ENCODE peak calls at places on chromosomes 16 and 17, in five cellular contexts. C is K562, Z is GM12878, Q is HCT116, H is HepG2. Y is an unnamed sample.

GRCh38 chr17:36188891-36189306 is 7.7 kb downstream of the CCL3L1 start:
- DNase-seq in C (no peak), Z (peak), Q (no peak), H (no peak), Y (no peak)

GRCh38 chr16:86924537-86924936 is 346.2 kb downstream of the FOXL1 start:
- DNase-seq in C (no peak), Z (no peak), Q (no peak), H (no peak), Y (no peak)

GRCh38 chr16:73384561-73384960 is 336.6 kb upstream of the ZFHX3 start:
- DNase-seq in C (no peak), Z (no peak), Q (no peak), H (no peak), Y (no peak)

GRCh38 chr17:15507001-15507400 is 39.6 kb upstream of the CDRT4 start:
- DNase-seq in C (no peak), Z (no peak), Q (no peak), H (no peak), Y (no peak)

GRCh38 chr17:31674717-31675349 is 184.2 kb downstream of the COPRS start:
- DNase-seq in C (no peak), Z (no peak), Q (no peak), H (no peak), Y (no peak)

GRCh38 chr17:34579017-34579946 is at the start of gene TMEM132E:
- DNase-seq in C (no peak), Z (no peak), Q (no peak), H (no peak), Y (peak)

GRCh38 chr17:65055280-65055707 is 1.2 kb downstream of the GNA13 start:
- DNase-seq in C (no peak), Z (no peak), Q (no peak), H (no peak), Y (no peak)

GRCh38 chr17:51005768-51006167 is 114.9 kb downstream of the SPAG9 start:
- DNase-seq in C (no peak), Z (no peak), Q (no peak), H (no peak), Y (no peak)

GRCh38 chr17:75240394-75241142 is 20.8 kb downstream of the GGA3 start:
- DNase-seq in C (peak), Z (no peak), Q (peak), H (peak), Y (peak)

GRCh38 chr17:20852541-20853370 is 190.1 kb downstream of the USP22 start:
- DNase-seq in C (no peak), Z (no peak), Q (no peak), H (no peak), Y (peak)

GRCh38 chr16:46569231-46569735 is 51.9 kb downstream of the SHCBP1 start:
- DNase-seq in C (no peak), Z (no peak), Q (no peak), H (no peak), Y (no peak)

GRCh38 chr16:3045758-3046505 is 429 bp upstream of the MMP25 start:
- DNase-seq in C (peak), Z (no peak), Q (no peak), H (no peak), Y (peak)

GRCh38 chr17:62965149-62965648 is 836 bp upstream of the TANC2 start:
- DNase-seq in C (no peak), Z (no peak), Q (no peak), H (no peak), Y (peak)

GRCh38 chr17:14791221-14791620 is 473.9 kb downstream of the PMP22 start:
- DNase-seq in C (no peak), Z (no peak), Q (no peak), H (no peak), Y (no peak)

GRCh38 chr17:19935169-19935568 is 42.5 kb downstream of the AKAP10 start:
- DNase-seq in C (no peak), Z (no peak), Q (no peak), H (no peak), Y (no peak)

GRCh38 chr17:81858967-81859905 is 1.1 kb downstream of the P4HB start:
- DNase-seq in C (peak), Z (no peak), Q (no peak), H (no peak), Y (no peak)

GRCh38 chr17:47882695-47883588 is 13.1 kb upstream of the SP2 start:
- DNase-seq in C (no peak), Z (no peak), Q (no peak), H (no peak), Y (no peak)

GRCh38 chr17:13484020-13484419 is 117.7 kb downstream of the HS3ST3A1 start:
- DNase-seq in C (no peak), Z (no peak), Q (no peak), H (no peak), Y (no peak)

GRCh38 chr17:42566873-42567573 is at the start of gene MLX:
- DNase-seq in C (peak), Z (peak), Q (peak), H (peak), Y (peak)

GRCh38 chr16:75264999-75265910 is 13.8 kb upstream of the BCAR1 start:
- DNase-seq in C (peak), Z (no peak), Q (no peak), H (no peak), Y (peak)

GRCh38 chr17:82126479-82127314 is 28.7 kb upstream of the FASN start:
- DNase-seq in C (no peak), Z (no peak), Q (no peak), H (no peak), Y (no peak)

GRCh38 chr16:15961060-15961511 is 11.7 kb downstream of the ABCC1 start:
- DNase-seq in C (no peak), Z (peak), Q (no peak), H (no peak), Y (no peak)

GRCh38 chr17:4944554-4945175 is 3.7 kb downstream of the PFN1 start:
- DNase-seq in C (no peak), Z (no peak), Q (no peak), H (no peak), Y (peak)

DNA sequence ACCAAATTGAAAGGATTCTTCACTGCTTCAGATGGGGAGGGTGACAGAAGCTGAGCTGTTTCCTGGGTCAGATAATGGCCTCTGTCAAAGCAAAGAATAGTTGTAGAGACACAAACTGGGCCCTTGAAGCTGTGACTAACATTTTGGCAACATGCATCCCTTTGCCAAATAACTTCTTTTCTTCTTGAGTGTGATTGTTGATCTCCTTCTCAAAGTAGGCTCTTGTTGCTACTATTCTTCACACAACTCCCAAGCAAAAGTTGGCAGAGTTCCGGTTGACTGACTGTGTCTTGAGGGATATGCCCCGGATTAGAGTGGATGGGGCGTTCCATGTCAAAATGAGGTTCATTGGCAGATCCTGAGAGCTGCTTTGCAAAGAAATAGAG is 5.6 kb downstream of the WIPF2 start:
- DNase-seq in C (no peak), Z (no peak), Q (no peak), H (no peak), Y (no peak)
- TF ChIP-seq REST in C (no peak), Z (no peak), Q (no peak), H (no peak), Y (no peak)

GRCh38 chr16:118857-119256 is 19.6 kb downstream of the NPRL3 start:
- DNase-seq in C (no peak), Z (no peak), Q (no peak), H (no peak), Y (no peak)
- H3K4me2 ChIP-seq in C (no peak), Z (no peak), Q (no peak), H (no peak), Y (no peak)

GRCh38 chr16:89200850-89201466 is 621 bp upstream of the SLC22A31 start:
- DNase-seq in C (no peak), Z (no peak), Q (no peak), H (no peak), Y (peak)

GRCh38 chr16:89202422-89203215 is 2.3 kb upstream of the SLC22A31 start:
- DNase-seq in C (no peak), Z (no peak), Q (no peak), H (no peak), Y (peak)

GRCh38 chr16:89199241-89200123 is 855 bp downstream of the SLC22A31 start:
- DNase-seq in C (no peak), Z (no peak), Q (no peak), H (no peak), Y (no peak)

GRCh38 chr16:89200124-89200849 is at the start of gene SLC22A31:
- DNase-seq in C (no peak), Z (no peak), Q (no peak), H (peak), Y (peak)

GRCh38 chr16:89201467-89202377 is 1.4 kb upstream of the SLC22A31 start:
- DNase-seq in C (peak), Z (no peak), Q (peak), H (peak), Y (peak)
- TF ChIP-seq EZH2 in C (no peak), Z (no peak), Q (no peak), H (no peak), Y (no peak)

GRCh38 chr16:79093554-79093967 is 507.0 kb downstream of the MAF start:
- DNase-seq in C (no peak), Z (no peak), Q (no peak), H (no peak), Y (no peak)
- TF ChIP-seq REST in C (no peak), Z (no peak), Q (no peak), H (no peak), Y (no peak)

DNA sequence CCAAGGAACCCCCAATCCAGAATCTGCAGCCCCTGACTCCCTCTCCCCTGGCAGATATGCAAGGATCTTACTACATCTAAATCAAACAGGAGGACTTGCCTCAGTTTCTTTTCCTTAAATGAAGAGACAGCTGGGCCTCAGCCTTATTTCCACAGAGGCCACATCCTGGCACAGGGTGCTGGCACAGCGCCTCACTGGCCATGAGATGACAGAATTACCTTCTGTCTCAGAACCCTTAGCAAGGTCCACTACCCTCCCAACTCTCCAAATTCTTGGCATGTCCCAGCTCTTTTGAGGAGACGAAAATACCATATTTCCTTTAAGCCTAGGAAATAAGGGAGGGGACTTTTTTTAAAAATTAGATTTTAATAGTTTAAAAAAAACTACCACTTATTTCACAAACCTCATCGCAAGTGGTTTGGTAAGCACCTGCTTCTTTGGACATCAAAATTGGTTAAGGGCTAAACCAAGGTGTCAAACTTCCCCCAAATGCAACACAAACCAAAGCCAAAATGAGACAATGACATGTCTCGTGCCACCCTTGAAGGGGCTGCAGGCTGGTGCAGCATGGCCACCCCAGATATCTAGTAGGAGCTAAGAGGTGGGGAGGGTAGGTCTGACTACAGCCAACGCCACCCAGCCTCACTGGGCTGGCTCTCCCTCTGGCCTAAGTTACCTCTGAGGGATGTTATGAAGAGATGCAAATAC is 25.3 kb downstream of the FAM117A start:
- DNase-seq in C (no peak), Z (no peak), Q (no peak), H (no peak), Y (no peak)
- H3K4me2 ChIP-seq in C (peak), Z (no peak), Q (no peak), H (no peak), Y (no peak)